ENCODE peak calls at places on chromosome 22, in eight cellular contexts. One of them, this sample, is unnamed. For H3K36me3, the result is how much of the 10 kb centered on the place peaks cover.

GRCh38 chr22:46001426-46002106 is 24.6 kb upstream of the WNT7B start:
- DNase-seq in K562: no peak
- DNase-seq in tibial nerve: no peak
- DNase-seq in ovary: peak
- DNase-seq in HepG2: no peak
- DNase-seq in stomach: no peak
- DNase-seq in H1: no peak
- DNase-seq in transverse colon: no peak
- DNase-seq in this sample: peak

GRCh38 chr22:49955581-49956417 is 4.8 kb upstream of the PIM3 start:
- DNase-seq in K562: no peak
- DNase-seq in tibial nerve: no peak
- DNase-seq in ovary: peak
- DNase-seq in HepG2: no peak
- DNase-seq in stomach: no peak
- DNase-seq in H1: no peak
- DNase-seq in transverse colon: peak
- DNase-seq in this sample: peak

GRCh38 chr22:49673048-49673447 is 154.6 kb downstream of the BRD1 start:
- DNase-seq in K562: no peak
- DNase-seq in tibial nerve: no peak
- DNase-seq in ovary: no peak
- DNase-seq in HepG2: no peak
- DNase-seq in stomach: no peak
- DNase-seq in H1: no peak
- DNase-seq in transverse colon: no peak
- DNase-seq in this sample: no peak

GRCh38 chr22:47091241-47091691 is 328.8 kb downstream of the TBC1D22A start:
- DNase-seq in K562: peak
- DNase-seq in tibial nerve: no peak
- DNase-seq in ovary: no peak
- DNase-seq in HepG2: no peak
- DNase-seq in stomach: no peak
- DNase-seq in H1: no peak
- DNase-seq in transverse colon: no peak
- DNase-seq in this sample: no peak

GRCh38 chr22:27046126-27046525 is 388.7 kb downstream of the MIAT start:
- DNase-seq in K562: no peak
- DNase-seq in tibial nerve: no peak
- DNase-seq in ovary: no peak
- DNase-seq in HepG2: no peak
- DNase-seq in stomach: no peak
- DNase-seq in H1: no peak
- DNase-seq in transverse colon: no peak
- DNase-seq in this sample: no peak

GRCh38 chr22:29201722-29202230 is 3.9 kb upstream of the EMID1 start:
- DNase-seq in K562: no peak
- DNase-seq in tibial nerve: no peak
- DNase-seq in ovary: no peak
- DNase-seq in HepG2: no peak
- DNase-seq in stomach: no peak
- DNase-seq in H1: no peak
- DNase-seq in transverse colon: no peak
- DNase-seq in this sample: no peak

GRCh38 chr22:23119492-23120414 is 22.0 kb downstream of the RSPH14 start:
- DNase-seq in K562: no peak
- DNase-seq in tibial nerve: no peak
- DNase-seq in ovary: no peak
- DNase-seq in HepG2: no peak
- DNase-seq in stomach: no peak
- DNase-seq in H1: no peak
- DNase-seq in transverse colon: no peak
- DNase-seq in this sample: no peak

GRCh38 chr22:42844756-42845155 is 12.3 kb downstream of the ARFGAP3 start:
- DNase-seq in K562: no peak
- DNase-seq in tibial nerve: no peak
- DNase-seq in ovary: no peak
- DNase-seq in HepG2: no peak
- DNase-seq in stomach: no peak
- DNase-seq in H1: no peak
- DNase-seq in transverse colon: no peak
- DNase-seq in this sample: no peak

GRCh38 chr22:22371031-22371541 is 126.5 kb downstream of the VPREB1 start:
- DNase-seq in K562: peak
- DNase-seq in tibial nerve: no peak
- DNase-seq in ovary: peak
- DNase-seq in HepG2: no peak
- DNase-seq in stomach: no peak
- DNase-seq in H1: no peak
- DNase-seq in transverse colon: no peak
- DNase-seq in this sample: no peak

GRCh38 chr22:26127126-26127525 is 42.1 kb upstream of the SEZ6L start:
- DNase-seq in K562: no peak
- DNase-seq in tibial nerve: no peak
- DNase-seq in ovary: no peak
- DNase-seq in HepG2: no peak
- DNase-seq in stomach: no peak
- DNase-seq in H1: no peak
- DNase-seq in transverse colon: no peak
- DNase-seq in this sample: no peak

GRCh38 chr22:37676691-37677627 is 1.5 kb downstream of the LGALS1 start:
- DNase-seq in K562: peak
- DNase-seq in tibial nerve: peak
- DNase-seq in ovary: peak
- DNase-seq in HepG2: peak
- DNase-seq in stomach: peak
- DNase-seq in H1: peak
- DNase-seq in transverse colon: peak
- DNase-seq in this sample: peak
- TF ChIP-seq POLR2A in K562: no peak
- TF ChIP-seq POLR2A in tibial nerve: peak
- TF ChIP-seq POLR2A in ovary: no peak
- TF ChIP-seq POLR2A in HepG2: no peak
- TF ChIP-seq POLR2A in stomach: no peak
- TF ChIP-seq POLR2A in H1: no peak
- TF ChIP-seq POLR2A in transverse colon: peak
- TF ChIP-seq POLR2A in this sample: peak

DNA sequence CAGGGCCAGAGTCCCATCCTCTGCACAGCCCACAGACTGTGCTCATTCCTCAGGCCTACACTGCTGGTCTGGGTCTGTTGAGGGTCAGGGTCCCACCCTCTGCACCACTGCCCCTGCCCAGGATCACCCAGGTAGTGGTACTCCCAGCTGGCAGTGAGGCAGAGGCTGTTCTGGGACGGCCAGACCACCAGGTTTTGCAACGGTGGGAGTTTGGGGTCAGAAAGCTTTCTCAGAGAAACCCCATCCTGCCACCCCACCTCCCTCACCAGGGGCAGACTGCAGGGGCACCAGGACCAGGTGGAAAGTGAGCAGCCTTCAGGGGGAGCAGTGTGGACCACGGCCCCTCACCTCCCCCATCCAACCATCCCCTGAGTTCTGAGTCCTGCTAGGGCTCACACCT is 10.8 kb downstream of the NPTXR start:
- DNase-seq in K562: no peak
- DNase-seq in tibial nerve: no peak
- DNase-seq in ovary: no peak
- DNase-seq in HepG2: no peak
- DNase-seq in stomach: no peak
- DNase-seq in H1: no peak
- DNase-seq in transverse colon: no peak
- DNase-seq in this sample: no peak
- H3K36me3 ChIP-seq in K562: under half
- H3K36me3 ChIP-seq in tibial nerve: under half
- H3K36me3 ChIP-seq in ovary: under half
- H3K36me3 ChIP-seq in HepG2: under half
- H3K36me3 ChIP-seq in stomach: under half
- H3K36me3 ChIP-seq in H1: under half
- H3K36me3 ChIP-seq in transverse colon: under half
- H3K36me3 ChIP-seq in this sample: under half

GRCh38 chr22:31923166-31923565 is 21.2 kb upstream of the YWHAH start:
- DNase-seq in K562: no peak
- DNase-seq in tibial nerve: peak
- DNase-seq in ovary: no peak
- DNase-seq in HepG2: no peak
- DNase-seq in stomach: no peak
- DNase-seq in H1: no peak
- DNase-seq in transverse colon: peak
- DNase-seq in this sample: peak
- TF ChIP-seq EP300 in K562: no peak
- TF ChIP-seq EP300 in tibial nerve: peak
- TF ChIP-seq EP300 in ovary: no peak
- TF ChIP-seq EP300 in HepG2: no peak
- TF ChIP-seq EP300 in stomach: no peak
- TF ChIP-seq EP300 in H1: no peak
- TF ChIP-seq EP300 in transverse colon: no peak
- TF ChIP-seq EP300 in this sample: no peak

GRCh38 chr22:44025171-44026065 is 1.3 kb downstream of the PARVB start:
- DNase-seq in K562: peak
- DNase-seq in tibial nerve: no peak
- DNase-seq in ovary: no peak
- DNase-seq in HepG2: no peak
- DNase-seq in stomach: peak
- DNase-seq in H1: no peak
- DNase-seq in transverse colon: peak
- DNase-seq in this sample: no peak
- TF ChIP-seq POLR2A in K562: no peak
- TF ChIP-seq POLR2A in tibial nerve: no peak
- TF ChIP-seq POLR2A in ovary: no peak
- TF ChIP-seq POLR2A in HepG2: no peak
- TF ChIP-seq POLR2A in stomach: no peak
- TF ChIP-seq POLR2A in H1: no peak
- TF ChIP-seq POLR2A in transverse colon: peak
- TF ChIP-seq POLR2A in this sample: no peak

This sample was measured in sigmoid colon.